ENCODE peak calls at places on chromosomes 5 and 9, in five cellular contexts. One of them, this sample, is unnamed.

GRCh38 chr9:84136119-84136868 is 155.7 kb downstream of the RMI1 start:
- DNase-seq in HCT116: no peak
- DNase-seq in K562: no peak
- DNase-seq in GM23338: no peak
- DNase-seq in SK-N-SH: no peak
- DNase-seq in this sample: no peak

GRCh38 chr9:108142504-108143201 is 653.1 kb upstream of the KLF4 start:
- DNase-seq in K562: no peak
- DNase-seq in HCT116: no peak
- DNase-seq in SK-N-SH: no peak
- DNase-seq in GM23338: peak; percentile 39
- DNase-seq in this sample: no peak

GRCh38 chr9:133960568-133961129 is 31.5 kb downstream of the VAV2 start:
- DNase-seq in K562: no peak
- DNase-seq in HCT116: no peak
- DNase-seq in SK-N-SH: no peak
- DNase-seq in GM23338: peak; percentile 51
- DNase-seq in this sample: no peak

GRCh38 chr5:88872971-88873370 is 10.0 kb downstream of the MEF2C start:
- DNase-seq in GM23338: no peak
- DNase-seq in SK-N-SH: no peak
- DNase-seq in K562: no peak
- DNase-seq in HCT116: no peak
- DNase-seq in this sample: no peak

GRCh38 chr5:89536020-89536419 is 653.0 kb upstream of the MEF2C start:
- DNase-seq in GM23338: no peak
- DNase-seq in HCT116: no peak
- DNase-seq in SK-N-SH: no peak
- DNase-seq in K562: no peak
- DNase-seq in this sample: no peak

GRCh38 chr9:125462766-125463384 is 201.2 kb downstream of the GAPVD1 start:
- DNase-seq in HCT116: no peak
- DNase-seq in SK-N-SH: no peak
- DNase-seq in K562: no peak
- DNase-seq in GM23338: no peak
- DNase-seq in this sample: no peak

GRCh38 chr9:37593877-37594448 is 1.6 kb upstream of the TOMM5 start:
- DNase-seq in SK-N-SH: no peak
- DNase-seq in GM23338: no peak
- DNase-seq in HCT116: no peak
- DNase-seq in K562: peak; percentile 45
- DNase-seq in this sample: no peak

GRCh38 chr5:150599917-150600511 is 40.4 kb upstream of the SYNPO start:
- DNase-seq in SK-N-SH: peak; percentile 86
- DNase-seq in HCT116: no peak
- DNase-seq in K562: no peak
- DNase-seq in GM23338: no peak
- DNase-seq in this sample: no peak

GRCh38 chr5:139342423-139342723 is 719 bp downstream of the PAIP2 start:
- DNase-seq in SK-N-SH: no peak
- DNase-seq in HCT116: no peak
- DNase-seq in K562: no peak
- DNase-seq in GM23338: no peak
- DNase-seq in this sample: no peak

GRCh38 chr5:6545770-6546690 is 86.8 kb downstream of the NSUN2 start:
- DNase-seq in K562: no peak
- DNase-seq in SK-N-SH: no peak
- DNase-seq in HCT116: no peak
- DNase-seq in GM23338: no peak
- DNase-seq in this sample: no peak

GRCh38 chr5:131746423-131746822 is 50.4 kb downstream of the FNIP1 start:
- DNase-seq in SK-N-SH: no peak
- DNase-seq in K562: no peak
- DNase-seq in HCT116: no peak
- DNase-seq in GM23338: no peak
- DNase-seq in this sample: no peak

GRCh38 chr5:61702784-61703183 is 370.7 kb downstream of the ZSWIM6 start:
- DNase-seq in SK-N-SH: no peak
- DNase-seq in GM23338: no peak
- DNase-seq in K562: no peak
- DNase-seq in HCT116: no peak
- DNase-seq in this sample: no peak

GRCh38 chr9:115514454-115514853 is 396.5 kb upstream of the TNC start:
- DNase-seq in SK-N-SH: no peak
- DNase-seq in GM23338: peak; percentile 50
- DNase-seq in HCT116: no peak
- DNase-seq in K562: no peak
- DNase-seq in this sample: no peak

GRCh38 chr5:59525957-59526356 is 367.6 kb downstream of the PDE4D start:
- DNase-seq in HCT116: no peak
- DNase-seq in K562: no peak
- DNase-seq in GM23338: no peak
- DNase-seq in SK-N-SH: no peak
- DNase-seq in this sample: no peak
- TF ChIP-seq REST in HCT116: no peak
- TF ChIP-seq REST in K562: no peak
- TF ChIP-seq REST in GM23338: no peak
- TF ChIP-seq REST in SK-N-SH: no peak
- TF ChIP-seq REST in this sample: no peak

DNA sequence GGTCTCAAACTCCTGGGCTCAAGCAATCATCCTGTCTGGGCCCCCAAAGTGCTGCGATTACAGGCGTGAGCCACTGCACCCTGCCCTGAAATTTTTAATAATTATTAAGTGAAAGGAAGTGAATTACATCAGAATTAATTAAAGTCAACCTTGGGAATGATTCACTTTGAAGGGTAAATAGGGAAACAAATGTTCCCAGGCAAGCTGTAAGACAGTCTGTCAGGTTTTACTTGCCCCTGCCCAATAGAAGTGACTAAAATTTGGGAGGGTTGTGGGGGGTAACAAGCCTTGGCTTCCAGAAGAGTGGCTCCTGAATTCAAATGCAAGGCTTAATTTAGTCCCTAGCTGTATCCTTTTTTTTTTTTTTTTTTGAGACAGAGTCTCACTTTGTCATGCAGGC is 1.3 kb upstream of the LIX1 start:
- DNase-seq in GM23338: no peak
- DNase-seq in SK-N-SH: no peak
- DNase-seq in K562: no peak
- DNase-seq in HCT116: no peak
- DNase-seq in this sample: no peak
- H3K4me1 ChIP-seq in GM23338: peaks cover 18% of the 10 kb centered on the region
- H3K4me1 ChIP-seq in SK-N-SH: no peaks in the 10 kb centered on the region
- H3K4me1 ChIP-seq in K562: no peaks in the 10 kb centered on the region
- H3K4me1 ChIP-seq in HCT116: no peaks in the 10 kb centered on the region
- H3K4me1 ChIP-seq in this sample: no peaks in the 10 kb centered on the region

DNA sequence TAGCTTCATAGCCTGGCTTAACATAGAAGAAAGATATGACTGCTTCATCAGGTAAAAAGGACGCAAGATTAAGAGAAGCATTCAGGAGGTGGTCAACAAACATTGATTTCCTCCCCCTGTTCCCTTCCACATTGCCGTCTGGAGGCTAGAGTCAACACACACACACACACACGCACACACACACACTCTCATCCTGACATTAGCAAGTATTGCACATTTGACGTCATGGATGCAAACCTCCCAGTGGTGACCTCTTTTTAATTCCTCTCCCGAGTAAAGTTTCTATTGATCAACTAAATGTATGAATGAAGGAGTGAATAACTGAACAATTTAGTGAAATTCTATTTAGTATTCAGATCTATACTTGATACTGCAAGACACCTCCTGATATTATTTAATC is 332.8 kb downstream of the ELAVL2 start:
- DNase-seq in GM23338: no peak
- DNase-seq in SK-N-SH: no peak
- DNase-seq in HCT116: no peak
- DNase-seq in K562: no peak
- DNase-seq in this sample: no peak
- H3K27ac ChIP-seq in GM23338: no peak overlapping the region
- H3K27ac ChIP-seq in SK-N-SH: no peak overlapping the region
- H3K27ac ChIP-seq in HCT116: no peak overlapping the region
- H3K27ac ChIP-seq in K562: no peak overlapping the region
- H3K27ac ChIP-seq in this sample: no peak overlapping the region

DNA sequence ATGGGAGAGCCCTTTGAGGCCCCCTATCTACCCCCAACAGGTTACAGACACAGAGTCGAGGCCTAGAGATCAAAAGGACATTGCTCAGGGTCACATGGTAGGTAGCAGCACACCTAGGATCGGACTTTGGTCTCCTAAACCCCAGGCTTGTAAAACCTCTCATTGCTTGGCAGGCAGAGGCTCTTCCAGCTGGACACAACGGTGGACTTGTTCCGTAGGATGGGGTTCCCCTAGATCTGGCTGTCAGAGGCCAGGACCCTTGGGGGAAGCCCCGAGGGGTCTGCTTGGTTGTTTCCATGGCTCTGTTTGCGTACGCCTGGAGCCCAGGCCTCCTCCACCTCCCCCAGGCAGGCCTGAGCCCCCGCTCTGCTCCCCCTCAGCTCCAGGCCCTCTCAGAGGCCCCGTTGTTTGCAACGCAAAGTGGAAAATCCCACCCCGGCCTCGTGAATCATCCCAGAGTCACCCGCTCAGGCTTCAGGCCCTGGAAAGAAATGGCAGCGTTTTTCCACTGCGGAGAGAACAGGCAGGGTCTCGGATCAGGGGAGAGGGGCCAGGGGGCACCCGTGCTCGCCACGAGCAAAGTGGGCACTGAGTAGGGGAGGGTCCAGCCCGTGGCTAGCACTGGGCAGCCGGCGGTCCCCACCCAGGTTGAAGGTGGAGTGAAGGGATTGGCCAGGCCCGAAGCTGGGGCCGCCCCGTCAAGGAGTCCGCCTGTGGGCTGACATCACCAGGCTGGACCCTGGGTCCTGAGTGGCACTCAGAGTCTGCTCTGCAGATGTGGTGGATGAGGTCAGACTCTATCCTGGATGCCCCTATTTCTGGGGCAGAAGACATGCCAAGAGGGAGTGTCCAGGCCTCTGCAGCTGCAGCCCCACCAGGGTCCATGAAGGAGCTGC is 19.8 kb downstream of the COL27A1 start:
- DNase-seq in GM23338: no peak
- DNase-seq in SK-N-SH: peak; percentile 58
- DNase-seq in HCT116: no peak
- DNase-seq in K562: no peak
- DNase-seq in this sample: no peak
- TF ChIP-seq REST in GM23338: no peak
- TF ChIP-seq REST in SK-N-SH: no peak
- TF ChIP-seq REST in HCT116: no peak
- TF ChIP-seq REST in K562: no peak
- TF ChIP-seq REST in this sample: no peak

GRCh38 chr5:180832638-180833068 is 28.4 kb downstream of the ZFP62 start:
- DNase-seq in SK-N-SH: no peak
- DNase-seq in HCT116: no peak
- DNase-seq in K562: no peak
- DNase-seq in GM23338: no peak
- DNase-seq in this sample: no peak
- H3K4me1 ChIP-seq in SK-N-SH: no peaks in the 10 kb centered on the region
- H3K4me1 ChIP-seq in HCT116: peaks cover 26% of the 10 kb centered on the region
- H3K4me1 ChIP-seq in K562: peaks cover 28% of the 10 kb centered on the region
- H3K4me1 ChIP-seq in GM23338: peaks cover 12% of the 10 kb centered on the region
- H3K4me1 ChIP-seq in this sample: peaks cover 4% of the 10 kb centered on the region

DNA sequence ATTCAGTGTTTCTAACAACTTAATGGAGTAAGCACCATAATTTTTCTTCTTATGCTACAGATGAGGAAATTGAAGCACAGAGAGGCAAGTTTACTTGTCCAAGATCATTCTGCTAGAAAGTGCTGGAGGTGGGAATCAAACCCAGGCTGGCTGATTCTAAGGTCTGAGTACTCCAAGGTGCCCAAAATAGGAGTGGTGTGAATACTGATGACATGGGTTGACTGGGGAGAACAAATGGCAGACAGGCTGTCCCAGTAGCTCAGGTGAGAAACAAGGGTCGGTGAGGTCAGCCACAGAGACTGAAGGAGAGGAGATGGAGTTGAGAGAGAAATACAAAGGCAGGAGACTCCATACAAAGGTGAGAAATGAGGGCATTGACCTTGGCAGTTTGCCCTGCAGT is 144.5 kb upstream of the EGFLAM start:
- DNase-seq in K562: no peak
- DNase-seq in GM23338: no peak
- DNase-seq in SK-N-SH: no peak
- DNase-seq in HCT116: no peak
- DNase-seq in this sample: no peak
- H3K27ac ChIP-seq in K562: no peak overlapping the region
- H3K27ac ChIP-seq in GM23338: no peak overlapping the region
- H3K27ac ChIP-seq in SK-N-SH: no peak overlapping the region
- H3K27ac ChIP-seq in HCT116: no peak overlapping the region
- H3K27ac ChIP-seq in this sample: no peak overlapping the region

GRCh38 chr5:60687927-60688720 is 11.8 kb downstream of the DEPDC1B start:
- DNase-seq in HCT116: no peak
- DNase-seq in GM23338: peak; percentile 66
- DNase-seq in K562: peak; percentile 67
- DNase-seq in SK-N-SH: peak; percentile 48
- DNase-seq in this sample: no peak
- TF ChIP-seq REST in HCT116: no peak
- TF ChIP-seq REST in GM23338: no peak
- TF ChIP-seq REST in K562: no peak
- TF ChIP-seq REST in SK-N-SH: no peak
- TF ChIP-seq REST in this sample: no peak

DNA sequence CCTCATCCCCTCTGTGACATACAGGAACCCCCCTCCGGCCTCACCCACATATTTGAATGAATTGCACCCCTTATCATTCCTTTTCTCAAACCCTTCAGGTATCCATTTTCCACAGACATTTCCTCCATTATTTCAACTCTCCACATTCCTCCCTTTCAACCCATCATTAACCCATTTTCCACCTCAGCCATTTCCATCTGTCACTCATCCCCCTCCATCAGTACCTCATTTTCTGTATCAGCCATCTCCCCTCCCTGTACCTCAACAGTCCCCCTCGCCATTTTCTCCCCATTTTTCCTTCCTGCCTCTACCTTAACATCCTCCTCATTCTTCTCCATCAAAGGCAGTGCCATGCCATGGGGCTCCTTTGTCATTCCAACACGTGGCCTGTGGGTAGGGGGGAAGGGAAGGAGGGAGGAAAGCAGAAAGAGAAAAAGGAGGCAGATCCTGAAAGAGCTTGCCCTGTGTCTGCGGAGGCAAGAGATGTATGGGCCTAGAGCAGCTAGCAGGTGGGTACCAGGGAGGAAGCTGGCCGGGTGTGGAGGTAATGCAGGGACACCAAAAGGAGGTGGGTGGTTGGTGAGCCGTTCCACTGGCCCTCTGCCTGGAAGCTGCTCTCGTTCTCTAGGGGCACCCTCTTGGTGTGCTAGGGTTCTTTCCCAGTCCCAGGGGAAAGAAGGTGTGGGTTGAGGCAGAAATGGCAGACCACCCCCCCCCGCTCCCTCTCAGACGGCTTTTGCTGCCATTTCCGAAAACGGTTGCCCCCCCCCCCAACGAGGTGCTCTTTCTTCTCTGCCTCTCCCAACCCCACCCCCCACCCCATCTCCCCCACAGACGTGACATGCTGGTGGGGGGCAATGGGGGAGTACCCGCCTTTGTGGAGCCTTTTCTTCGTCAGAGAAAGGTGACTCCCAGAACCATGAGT is 1.6 kb downstream of the DNAJB5 start:
- DNase-seq in HCT116: no peak
- DNase-seq in SK-N-SH: no peak
- DNase-seq in GM23338: peak; percentile 57
- DNase-seq in K562: no peak
- DNase-seq in this sample: no peak
- H3K4me1 ChIP-seq in HCT116: peaks cover 61% of the 10 kb centered on the region
- H3K4me1 ChIP-seq in SK-N-SH: peaks cover 28% of the 10 kb centered on the region
- H3K4me1 ChIP-seq in GM23338: peaks cover 58% of the 10 kb centered on the region
- H3K4me1 ChIP-seq in K562: peaks cover 52% of the 10 kb centered on the region
- H3K4me1 ChIP-seq in this sample: peaks cover 45% of the 10 kb centered on the region

This sample was measured in Panc1.